ENCODE peak calls at places on chromosomes 11 and 22, in nine cellular contexts. R is pancreas; T is AG10803; L is WTC11; U is prostate gland; Z is upper lobe of left lung; J is CD4-positive, alpha-beta T cell; V is astrocyte; B is H9. D is an unnamed sample.
A peak's percentile ranks its signal among the peaks of the same experiment; 100 is the strongest.

GRCh38 chr22:41925783-41926460 is 684 bp downstream of the TNFRSF13C start:
- DNase-seq in R (peak; percentile 90), T (peak; percentile 24), L (peak; percentile 91), U (peak; percentile 43), Z (peak; percentile 72), J (peak; percentile 73), V (no peak), B (peak; percentile 83), D (peak; percentile 90)

GRCh38 chr22:33789690-33790253 is 130.5 kb downstream of the LARGE1 start:
- DNase-seq in R (no peak), T (no peak), L (no peak), U (no peak), Z (no peak), J (no peak), V (no peak), B (no peak), D (no peak)

GRCh38 chr11:48141475-48142100 is 75.0 kb upstream of the OR4B1 start:
- DNase-seq in R (no peak), T (peak; percentile 55), L (no peak), U (no peak), Z (no peak), J (no peak), V (peak; percentile 29), B (no peak), D (no peak)

GRCh38 chr11:130464289-130464812 is 15.9 kb downstream of the ADAMTS15 start:
- DNase-seq in R (no peak), T (peak; percentile 92), L (no peak), U (no peak), Z (no peak), J (no peak), V (peak; percentile 47), B (no peak), D (no peak)

GRCh38 chr11:72230764-72231365 is 6.3 kb downstream of the INPPL1 start:
- DNase-seq in R (peak; percentile 47), T (no peak), L (no peak), U (no peak), Z (peak; percentile 17), J (no peak), V (no peak), B (no peak), D (no peak)

GRCh38 chr11:123241874-123242538 is 47.0 kb upstream of the CLMP start:
- DNase-seq in R (no peak), T (no peak), L (no peak), U (no peak), Z (no peak), J (no peak), V (no peak), B (no peak), D (no peak)

GRCh38 chr22:27474112-27474571 is 327.4 kb downstream of the MN1 start:
- DNase-seq in R (no peak), T (no peak), L (no peak), U (no peak), Z (no peak), J (no peak), V (peak; percentile 74), B (no peak), D (no peak)

GRCh38 chr11:70265341-70265740 is 5.1 kb upstream of the PPFIA1 start:
- DNase-seq in R (no peak), T (no peak), L (no peak), U (no peak), Z (no peak), J (no peak), V (no peak), B (no peak), D (no peak)

GRCh38 chr11:43736502-43737193 is 56.1 kb downstream of the HSD17B12 start:
- DNase-seq in R (no peak), T (peak; percentile 64), L (no peak), U (no peak), Z (no peak), J (no peak), V (peak; percentile 86), B (no peak), D (no peak)

GRCh38 chr22:27952091-27952490 is 33.0 kb upstream of the PITPNB start:
- DNase-seq in R (no peak), T (peak; percentile 59), L (no peak), U (no peak), Z (no peak), J (no peak), V (peak; percentile 59), B (no peak), D (no peak)

GRCh38 chr22:34102633-34103032 is 182.4 kb upstream of the LARGE1 start:
- DNase-seq in R (no peak), T (no peak), L (no peak), U (no peak), Z (no peak), J (no peak), V (no peak), B (peak; percentile 34), D (no peak)

GRCh38 chr22:49630448-49630946 is 197.2 kb downstream of the BRD1 start:
- DNase-seq in R (no peak), T (no peak), L (no peak), U (no peak), Z (no peak), J (no peak), V (no peak), B (no peak), D (no peak)

GRCh38 chr22:27632451-27633295 is 168.9 kb downstream of the MN1 start:
- DNase-seq in R (no peak), T (no peak), L (no peak), U (no peak), Z (no peak), J (no peak), V (peak; percentile 29), B (no peak), D (no peak)

GRCh38 chr11:5204787-5205186 is 4.3 kb upstream of the OR51V1 start:
- DNase-seq in R (no peak), T (peak; percentile 76), L (no peak), U (no peak), Z (no peak), J (no peak), V (peak; percentile 45), B (no peak), D (no peak)

GRCh38 chr11:122159173-122159701 is 43.2 kb upstream of the BLID start:
- DNase-seq in R (no peak), T (peak; percentile 70), L (peak; percentile 15), U (no peak), Z (no peak), J (no peak), V (peak; percentile 78), B (no peak), D (no peak)

GRCh38 chr11:91495837-91496236 is 728.8 kb upstream of the FAT3 start:
- DNase-seq in R (no peak), T (no peak), L (no peak), U (no peak), Z (no peak), J (no peak), V (no peak), B (no peak), D (no peak)
- TF ChIP-seq CTCF in R (no peak), T (no peak), L (no peak), U (no peak), Z (no peak), J (no peak), V (no peak), B (no peak), D (no peak)

GRCh38 chr11:61102667-61103491 is 590 bp downstream of the CD5 start:
- DNase-seq in R (no peak), T (no peak), L (no peak), U (no peak), Z (no peak), J (no peak), V (no peak), B (no peak), D (no peak)

GRCh38 chr11:61103851-61104423 is 1.6 kb downstream of the CD5 start:
- DNase-seq in R (no peak), T (no peak), L (no peak), U (no peak), Z (no peak), J (no peak), V (no peak), B (no peak), D (no peak)

GRCh38 chr11:61095022-61095421 is 7.3 kb upstream of the CD5 start:
- DNase-seq in R (no peak), T (no peak), L (no peak), U (no peak), Z (peak; percentile 12), J (no peak), V (no peak), B (no peak), D (no peak)

GRCh38 chr11:61092908-61093763 is 9.2 kb upstream of the CD5 start:
- DNase-seq in R (no peak), T (no peak), L (no peak), U (no peak), Z (peak; percentile 14), J (no peak), V (no peak), B (no peak), D (no peak)

DNA sequence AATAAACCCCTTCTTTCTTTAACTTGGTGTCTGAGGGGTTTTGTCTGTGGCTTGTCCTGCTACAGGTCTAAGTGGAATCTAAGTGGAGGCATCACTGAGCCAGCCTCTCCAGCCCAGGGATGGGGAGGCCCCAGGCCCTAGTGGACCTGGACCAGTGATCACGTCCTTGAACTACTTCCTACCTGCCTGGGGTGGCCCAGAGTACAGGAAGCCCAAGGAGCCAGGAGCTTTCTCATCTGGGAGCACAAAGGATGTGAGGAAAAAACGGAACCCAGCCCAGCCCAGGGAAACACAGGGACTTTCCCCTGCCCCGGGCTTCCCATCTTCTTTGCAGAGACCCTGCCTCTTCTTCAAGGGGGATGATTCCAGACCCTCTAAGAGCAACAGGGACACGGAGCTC is 3.5 kb upstream of the CD5 start:
- DNase-seq in R (no peak), T (no peak), L (no peak), U (no peak), Z (peak; percentile 3), J (no peak), V (no peak), B (no peak), D (no peak)
- TF ChIP-seq CTCF in R (no peak), T (no peak), L (no peak), U (no peak), Z (no peak), J (no peak), V (no peak), B (no peak), D (no peak)

GRCh38 chr22:46613606-46613997 is 6.6 kb upstream of the GRAMD4 start:
- DNase-seq in R (peak; percentile 74), T (no peak), L (no peak), U (no peak), Z (no peak), J (no peak), V (no peak), B (no peak), D (no peak)
- TF ChIP-seq CTCF in R (no peak), T (no peak), L (no peak), U (no peak), Z (no peak), J (no peak), V (no peak), B (no peak), D (no peak)

DNA sequence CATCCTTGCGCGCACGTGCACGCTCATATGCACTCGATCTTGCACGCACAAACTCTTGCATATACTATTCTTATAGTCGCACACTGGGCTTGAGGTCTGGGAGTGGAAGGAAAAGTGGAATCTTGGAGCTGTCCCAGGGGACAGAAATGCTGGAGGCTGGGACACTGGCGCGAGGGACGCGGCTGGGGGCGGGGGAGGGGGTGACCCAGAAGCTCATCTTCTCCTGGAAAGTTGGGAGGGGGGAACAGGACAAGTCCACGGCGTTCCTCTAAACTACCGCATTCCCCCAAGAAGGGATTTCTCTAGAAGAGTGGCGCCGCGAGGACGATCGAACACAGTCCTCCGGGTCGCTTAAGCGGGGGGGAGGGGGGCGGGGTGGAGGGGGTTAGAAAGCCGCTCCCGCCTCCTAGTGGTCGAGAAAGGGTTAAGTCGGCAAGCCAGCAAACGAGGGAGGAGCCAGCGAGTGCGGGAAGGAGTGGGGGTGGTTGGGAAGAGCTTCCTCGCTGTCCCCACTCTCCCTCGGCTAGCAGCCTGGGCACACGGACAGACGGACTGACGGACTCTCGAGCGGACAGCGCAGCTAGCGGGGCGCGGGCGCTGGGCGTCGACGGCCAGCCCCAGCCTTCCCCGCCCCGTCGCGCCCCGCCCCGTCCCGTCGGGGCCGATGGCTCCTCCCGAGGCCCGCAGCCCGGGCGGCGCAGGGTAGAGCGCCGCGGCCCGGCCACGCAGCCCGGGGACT is at the start of gene RTN4RL2:
- DNase-seq in R (no peak), T (peak; percentile 14), L (peak; percentile 81), U (no peak), Z (no peak), J (no peak), V (peak; percentile 11), B (peak; percentile 80), D (peak; percentile 35)
- TF ChIP-seq CTCF in R (no peak), T (no peak), L (peak; percentile 58), U (no peak), Z (no peak), J (no peak), V (no peak), B (peak; percentile 65), D (no peak)